ENCODE peak calls at places on chromosome 15, in seven cellular contexts. J, Z, H, L, B, T and R are unnamed samples.

GRCh38 chr15:82875411-82876003 is 66.1 kb downstream of the WHAMM start:
- DNase-seq in B (no peak), H (no peak), L (no peak), Z (no peak), T (no peak), J (peak; percentile 67), R (no peak)

GRCh38 chr15:55846108-55846707 is 103.3 kb upstream of the PRTG start:
- DNase-seq in T (peak; percentile 81), L (peak; percentile 86), B (peak; percentile 36), J (peak; percentile 83), Z (no peak), H (peak; percentile 70), R (peak; percentile 64)

GRCh38 chr15:69887553-69887952 is 210.2 kb downstream of the TLE3 start:
- DNase-seq in L (no peak), J (no peak), B (no peak), H (no peak), Z (no peak), T (no peak), R (no peak)

GRCh38 chr15:73240864-73241499 is 127.8 kb downstream of the HCN4 start:
- DNase-seq in J (peak; percentile 37), B (no peak), Z (peak; percentile 47), H (peak; percentile 73), L (peak; percentile 80), T (peak; percentile 64), R (peak; percentile 48)

GRCh38 chr15:35141743-35142356 is 56.8 kb upstream of the NANOGP8 start:
- DNase-seq in J (peak; percentile 77), L (peak; percentile 7), T (no peak), B (peak; percentile 33), Z (no peak), H (no peak), R (no peak)

GRCh38 chr15:42679285-42680141 is 57.4 kb downstream of the CDAN1 start:
- DNase-seq in L (no peak), T (no peak), J (no peak), H (peak; percentile 26), B (peak; percentile 4), Z (no peak), R (no peak)

GRCh38 chr15:73654659-73655058 is 21.5 kb upstream of the NPTN start:
- DNase-seq in L (no peak), J (no peak), H (no peak), B (no peak), Z (no peak), T (no peak), R (no peak)

GRCh38 chr15:76339302-76340197 is 3.0 kb downstream of the ISL2 start:
- DNase-seq in B (no peak), T (no peak), J (peak; percentile 16), Z (no peak), L (no peak), H (no peak), R (peak; percentile 58)

GRCh38 chr15:70140031-70140542 is 42.4 kb upstream of the TLE3 start:
- DNase-seq in H (no peak), B (no peak), L (no peak), T (no peak), J (no peak), Z (no peak), R (no peak)

GRCh38 chr15:78429477-78429876 is 8.5 kb upstream of the IREB2 start:
- DNase-seq in J (no peak), L (no peak), H (no peak), B (no peak), T (no peak), Z (no peak), R (no peak)

GRCh38 chr15:76942331-76942730 is 10.8 kb downstream of the RCN2 start:
- DNase-seq in T (no peak), L (no peak), B (no peak), J (no peak), H (no peak), Z (no peak), R (no peak)

GRCh38 chr15:67399925-67400324 is 121.0 kb upstream of the C15orf61 start:
- DNase-seq in T (no peak), Z (no peak), H (no peak), L (no peak), B (no peak), J (no peak), R (no peak)

GRCh38 chr15:67396109-67396508 is 124.8 kb upstream of the C15orf61 start:
- DNase-seq in H (no peak), T (no peak), Z (no peak), J (no peak), L (no peak), B (no peak), R (no peak)

GRCh38 chr15:67400890-67401289 is 120.0 kb upstream of the C15orf61 start:
- DNase-seq in Z (no peak), J (no peak), L (no peak), H (no peak), T (no peak), B (no peak), R (no peak)

GRCh38 chr15:67397139-67397538 is 123.8 kb upstream of the C15orf61 start:
- DNase-seq in Z (no peak), B (no peak), L (no peak), H (no peak), J (no peak), T (no peak), R (no peak)
- TF ChIP-seq CTCF in Z (no peak), B (no peak), L (no peak), H (no peak), J (peak; percentile 40), T (no peak), R (no peak)

GRCh38 chr15:80455668-80456442 is 51.7 kb downstream of the ARNT2 start:
- DNase-seq in J (peak; percentile 93), L (peak; percentile 80), B (peak; percentile 23), H (peak; percentile 66), Z (no peak), T (peak; percentile 75), R (peak; percentile 77)

GRCh38 chr15:80455051-80455648 is 51.0 kb downstream of the ARNT2 start:
- DNase-seq in H (no peak), J (no peak), Z (no peak), T (no peak), B (no peak), L (no peak), R (no peak)

GRCh38 chr15:80449825-80450224 is 45.6 kb downstream of the ARNT2 start:
- DNase-seq in Z (no peak), B (no peak), J (no peak), T (no peak), L (no peak), H (no peak), R (no peak)

GRCh38 chr15:80452166-80452565 is 48.0 kb downstream of the ARNT2 start:
- DNase-seq in T (no peak), Z (no peak), J (no peak), H (no peak), B (no peak), L (no peak), R (no peak)

GRCh38 chr15:80450811-80451321 is 46.7 kb downstream of the ARNT2 start:
- DNase-seq in Z (no peak), H (no peak), B (no peak), T (no peak), J (no peak), L (no peak), R (no peak)
- TF ChIP-seq CTCF in Z (no peak), H (no peak), B (no peak), T (no peak), J (no peak), L (no peak), R (no peak)

DNA sequence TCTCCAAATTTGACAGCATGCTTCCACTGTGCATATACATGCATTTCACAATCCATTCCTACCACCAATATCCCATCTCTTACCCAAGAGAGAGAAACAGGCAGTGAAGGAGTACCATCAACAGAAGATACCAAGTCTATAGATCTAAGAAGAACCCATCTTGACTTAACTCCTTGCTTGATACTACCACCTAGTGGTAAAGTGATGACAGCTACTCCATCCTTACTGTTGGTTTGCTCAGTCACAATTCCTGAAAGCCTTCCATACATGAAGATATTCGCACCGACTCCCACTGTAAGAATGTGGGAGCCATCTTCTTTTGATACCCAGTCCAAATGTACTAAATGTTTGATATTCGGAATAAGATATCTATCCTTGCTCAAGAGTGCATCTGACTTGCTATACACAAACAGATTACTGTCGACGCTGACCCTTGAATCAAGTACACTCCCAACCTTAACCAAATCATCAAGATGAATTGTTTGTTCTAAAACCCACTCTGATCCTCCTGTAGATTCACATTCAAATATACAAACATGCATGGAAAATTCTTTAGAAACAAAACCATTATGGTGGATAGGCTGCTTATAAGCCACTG is 123.1 kb downstream of the DMXL2 start:
- DNase-seq in J (peak; percentile 44), H (no peak), T (peak; percentile 55), L (peak; percentile 42), Z (no peak), B (peak; percentile 2), R (peak; percentile 51)
- TF ChIP-seq CTCF in J (peak; percentile 83), H (no peak), T (peak; percentile 75), L (peak; percentile 67), Z (no peak), B (peak; percentile 66), R (peak; percentile 64)

DNA sequence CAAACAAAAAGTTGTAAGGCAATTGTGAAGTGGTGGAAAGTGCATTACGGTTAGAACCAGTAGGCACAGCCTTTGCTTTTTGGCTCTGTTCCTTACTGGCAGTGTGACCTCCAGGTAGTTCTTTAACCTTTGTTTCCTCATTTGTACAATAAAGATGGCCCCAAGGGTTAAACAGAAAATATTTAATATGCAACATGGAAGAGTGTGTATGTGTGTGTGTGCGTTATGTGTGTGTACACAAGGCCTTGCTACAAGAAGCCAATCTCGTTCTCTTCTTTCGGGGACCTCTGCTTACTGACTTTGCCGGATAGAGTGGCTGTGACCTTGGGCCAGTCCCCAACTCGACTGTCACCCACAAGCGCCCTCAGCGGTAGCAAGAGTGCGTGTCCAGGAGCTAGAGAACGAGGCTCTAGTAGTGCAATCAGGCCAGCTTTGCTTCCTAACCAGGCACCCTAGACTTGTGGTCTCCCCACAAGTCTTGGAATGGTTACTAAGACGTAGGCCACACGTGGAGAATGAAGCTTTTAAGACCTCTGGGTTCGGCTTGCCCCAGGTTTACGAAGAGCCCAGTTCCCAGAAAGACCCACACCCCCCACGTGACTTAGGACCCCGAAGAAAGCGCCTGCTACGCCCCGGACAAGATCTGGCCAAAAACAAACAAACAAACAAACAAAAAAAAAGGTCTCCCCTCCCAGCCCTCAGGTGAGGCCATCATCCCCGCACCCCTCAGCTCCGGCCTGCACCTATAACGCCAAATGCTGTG is 593 bp downstream of the CIAO2A start:
- DNase-seq in L (peak; percentile 86), H (no peak), B (no peak), J (peak; percentile 38), Z (peak; percentile 54), T (peak; percentile 80), R (no peak)
- TF ChIP-seq CTCF in L (peak; percentile 18), H (no peak), B (peak; percentile 17), J (peak; percentile 18), Z (no peak), T (peak; percentile 39), R (peak; percentile 36)